ENCODE peak calls at places on chromosomes 11 and 22, in seven cellular contexts. O is PC-9, S is astrocyte of the spinal cord, N is IMR-90, T is esophagus squamous epithelium, L is fibroblast of mammary gland, H is AG04450. I is an unnamed sample.

GRCh38 chr11:131486100-131486499 is 115.7 kb downstream of the NTM start:
- DNase-seq in O (peak; percentile 49), S (no peak), N (no peak), T (no peak), L (no peak), H (no peak), I (no peak)

GRCh38 chr22:29979645-29980303 is 96.8 kb downstream of the MTMR3 start:
- DNase-seq in O (no peak), S (no peak), N (no peak), T (no peak), L (no peak), H (no peak), I (no peak)

GRCh38 chr22:27900153-27900552 is 18.9 kb downstream of the PITPNB start:
- DNase-seq in O (no peak), S (no peak), N (no peak), T (no peak), L (no peak), H (no peak), I (no peak)

GRCh38 chr22:17744430-17744829 is 29.8 kb downstream of the BID start:
- DNase-seq in O (no peak), S (no peak), N (no peak), T (no peak), L (no peak), H (no peak), I (no peak)

GRCh38 chr11:113518716-113519495 is 43.7 kb upstream of the DRD2 start:
- DNase-seq in O (no peak), S (no peak), N (no peak), T (no peak), L (no peak), H (no peak), I (no peak)

GRCh38 chr11:17169876-17170275 is 37.9 kb downstream of the PIK3C2A start:
- DNase-seq in O (no peak), S (no peak), N (no peak), T (no peak), L (no peak), H (no peak), I (no peak)

GRCh38 chr22:23207786-23208325 is 27.5 kb downstream of the BCR start:
- DNase-seq in O (no peak), S (no peak), N (no peak), T (no peak), L (no peak), H (no peak), I (no peak)

GRCh38 chr22:41913040-41913719 is 1.7 kb downstream of the SHISA8 start:
- DNase-seq in O (no peak), S (no peak), N (no peak), T (no peak), L (no peak), H (no peak), I (no peak)

GRCh38 chr11:28123151-28123571 is 15.0 kb downstream of the METTL15 start:
- DNase-seq in O (no peak), S (peak; percentile 88), N (peak; percentile 82), T (no peak), L (peak; percentile 68), H (no peak), I (peak; percentile 75)

GRCh38 chr11:26806209-26806608 is 84.3 kb upstream of the SLC5A12 start:
- DNase-seq in O (no peak), S (no peak), N (peak; percentile 22), T (no peak), L (peak; percentile 84), H (no peak), I (peak; percentile 39)

GRCh38 chr11:73564903-73565302 is 33.0 kb downstream of the FAM168A start:
- DNase-seq in O (no peak), S (no peak), N (no peak), T (no peak), L (no peak), H (no peak), I (no peak)

GRCh38 chr11:46240861-46241260 is 36.6 kb upstream of the CREB3L1 start:
- DNase-seq in O (peak; percentile 38), S (no peak), N (no peak), T (no peak), L (peak; percentile 25), H (no peak), I (no peak)

GRCh38 chr11:11988862-11989261 is 19.6 kb downstream of the DKK3 start:
- DNase-seq in O (no peak), S (no peak), N (no peak), T (no peak), L (no peak), H (no peak), I (no peak)

GRCh38 chr11:11985016-11985715 is 23.3 kb downstream of the DKK3 start:
- DNase-seq in O (peak; percentile 41), S (peak; percentile 48), N (peak; percentile 84), T (no peak), L (peak; percentile 81), H (no peak), I (peak; percentile 65)

GRCh38 chr11:11988099-11988651 is 20.3 kb downstream of the DKK3 start:
- DNase-seq in O (no peak), S (peak; percentile 71), N (peak; percentile 87), T (no peak), L (peak; percentile 86), H (no peak), I (peak; percentile 71)

GRCh38 chr11:11985954-11986949 is 22.2 kb downstream of the DKK3 start:
- DNase-seq in O (no peak), S (no peak), N (no peak), T (no peak), L (no peak), H (no peak), I (no peak)

GRCh38 chr11:11987503-11988022 is 20.9 kb downstream of the DKK3 start:
- DNase-seq in O (peak; percentile 47), S (peak; percentile 55), N (peak; percentile 78), T (no peak), L (peak; percentile 54), H (no peak), I (peak; percentile 67)
- TF ChIP-seq CTCF in O (peak; percentile 62), S (peak; percentile 44), N (peak; percentile 52), T (no peak), L (peak; percentile 51), H (peak; percentile 58), I (peak; percentile 53)

GRCh38 chr11:8263769-8264410 is at the start of gene LMO1:
- DNase-seq in O (no peak), S (peak; percentile 71), N (peak; percentile 62), T (no peak), L (peak; percentile 68), H (peak; percentile 13), I (peak; percentile 82)

GRCh38 chr11:8261316-8261715 is 2.4 kb downstream of the LMO1 start:
- DNase-seq in O (no peak), S (no peak), N (no peak), T (no peak), L (no peak), H (no peak), I (no peak)

GRCh38 chr11:8261921-8262551 is 1.6 kb downstream of the LMO1 start:
- DNase-seq in O (no peak), S (no peak), N (no peak), T (no peak), L (no peak), H (no peak), I (no peak)

GRCh38 chr11:8263109-8263768 is 439 bp downstream of the LMO1 start:
- DNase-seq in O (no peak), S (no peak), N (no peak), T (no peak), L (no peak), H (no peak), I (peak; percentile 14)

GRCh38 chr11:8262552-8263108 is 1.0 kb downstream of the LMO1 start:
- DNase-seq in O (no peak), S (peak; percentile 63), N (peak; percentile 55), T (no peak), L (peak; percentile 31), H (peak; percentile 11), I (peak; percentile 62)
- H3K4me3 ChIP-seq in O (no peak overlapping the region), S (peak overlapping the region; percentile 22), N (peak overlapping the region; percentile 10), T (peak overlapping the region; percentile 55), L (no peak overlapping the region), H (peak overlapping the region; percentile 41), I (peak overlapping the region; percentile 46)

DNA sequence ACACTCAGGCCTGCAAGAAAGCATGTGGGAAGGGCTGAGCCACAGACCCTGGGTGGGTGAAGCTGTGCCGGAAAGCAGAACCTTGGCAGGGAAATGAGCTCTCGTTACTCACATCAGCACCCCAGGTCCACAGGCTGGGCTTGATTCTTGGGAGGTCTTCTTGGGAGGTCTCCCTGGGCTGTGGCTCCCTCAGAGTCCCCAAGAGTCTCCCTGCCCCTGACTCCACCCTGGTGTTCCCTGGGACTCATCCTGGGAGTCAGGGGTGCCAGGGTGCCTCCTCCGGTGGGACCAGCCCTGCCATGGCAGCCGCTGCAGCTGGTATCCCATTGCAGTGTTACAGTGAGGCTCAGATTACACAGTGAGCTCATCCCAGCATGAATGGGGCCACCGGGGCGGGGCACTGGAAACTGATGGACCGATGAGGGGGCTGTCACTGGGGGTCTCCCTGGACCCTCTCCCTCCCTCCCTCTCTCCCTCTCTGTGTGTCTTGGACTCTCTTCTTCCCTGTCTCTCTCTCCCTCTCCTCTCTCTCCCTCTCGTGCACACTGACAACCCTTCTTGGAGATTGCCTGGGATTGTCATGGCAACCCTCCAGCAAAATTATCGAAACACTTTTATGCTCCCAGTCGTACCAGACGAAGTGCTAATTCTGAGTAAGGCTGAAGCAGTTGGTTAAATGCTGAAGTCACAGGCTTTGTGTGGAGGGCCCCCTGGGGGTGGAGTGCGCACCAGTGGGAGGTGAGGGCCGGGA is 8.7 kb upstream of the C11orf96 start:
- DNase-seq in O (no peak), S (peak; percentile 55), N (peak; percentile 48), T (no peak), L (peak; percentile 76), H (no peak), I (peak; percentile 71)
- TF ChIP-seq CTCF in O (no peak), S (peak; percentile 31), N (peak; percentile 9), T (no peak), L (no peak), H (no peak), I (peak; percentile 45)

DNA sequence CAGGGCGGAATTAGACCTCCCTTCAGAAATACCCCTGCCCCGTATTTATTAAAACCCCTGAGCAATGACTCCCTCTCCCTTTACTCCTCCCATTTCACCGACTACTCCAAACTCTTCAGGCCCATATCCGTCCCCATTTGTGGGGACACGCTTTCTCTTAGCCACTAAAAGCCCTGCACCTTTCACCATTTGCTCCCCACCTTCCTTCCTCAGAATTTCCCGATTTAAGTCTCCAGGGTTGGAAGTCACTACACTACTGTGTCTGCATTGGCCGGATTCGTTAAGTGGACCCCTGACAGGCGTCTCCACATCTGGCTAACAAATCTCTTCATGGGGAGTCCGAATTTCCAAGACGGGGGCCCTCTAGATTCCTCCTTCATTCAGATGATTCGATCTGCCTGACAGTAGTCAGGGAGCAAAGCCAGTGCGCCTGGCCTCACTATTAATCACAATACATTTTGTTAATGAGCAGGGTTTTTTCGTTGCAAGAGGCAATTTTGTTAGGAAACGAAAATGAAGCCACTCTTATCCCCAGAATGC is 4.5 kb downstream of the SLC17A6 start:
- DNase-seq in O (no peak), S (no peak), N (no peak), T (no peak), L (no peak), H (no peak), I (no peak)
- H3K4me3 ChIP-seq in O (no peak overlapping the region), S (no peak overlapping the region), N (no peak overlapping the region), T (no peak overlapping the region), L (no peak overlapping the region), H (no peak overlapping the region), I (no peak overlapping the region)

DNA sequence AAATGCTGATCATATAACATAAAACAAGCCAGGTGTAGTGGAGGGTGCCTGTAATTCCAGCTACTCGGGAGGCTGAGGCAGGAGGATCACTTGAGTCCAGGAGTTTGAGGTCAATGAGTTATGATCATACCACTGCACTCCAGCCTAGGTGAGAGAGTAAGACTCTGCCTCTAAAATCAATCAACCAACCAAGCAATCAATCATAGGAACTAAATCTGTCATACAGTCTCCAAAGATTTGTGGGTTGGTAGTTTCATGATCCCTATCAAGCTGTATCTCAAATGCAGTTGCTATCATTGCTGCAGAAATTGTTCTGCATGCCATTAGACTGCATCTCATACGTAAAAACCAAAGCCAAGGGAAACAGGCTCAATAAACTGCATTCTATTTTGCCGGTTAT is 33.1 kb downstream of the NARS2 start:
- DNase-seq in O (no peak), S (no peak), N (no peak), T (no peak), L (no peak), H (no peak), I (no peak)
- TF ChIP-seq CTCF in O (no peak), S (no peak), N (no peak), T (no peak), L (no peak), H (no peak), I (no peak)

I was measured in choroid plexus epithelial cell.